ENCODE peak calls at places on chromosomes 1 and 21, in seven cellular contexts. C is uterus, K is heart left ventricle, V is A549, O is spleen, G is tibial nerve, E is adrenal gland. Y is an unnamed sample.
A peak's percentile ranks its signal among the peaks of the same experiment; 100 is the strongest.

GRCh38 chr1:183138301-183138700 is 47.8 kb upstream of the LAMC2 start:
- DNase-seq in C (no peak), K (no peak), V (no peak), O (no peak), G (no peak), E (no peak), Y (no peak)

GRCh38 chr1:201578008-201578888 is 39.3 kb downstream of the NAV1 start:
- DNase-seq in C (no peak), K (no peak), V (no peak), O (peak; percentile 4), G (no peak), E (no peak), Y (no peak)

GRCh38 chr1:91760487-91760886 is 125.5 kb downstream of the TGFBR3 start:
- DNase-seq in C (no peak), K (no peak), V (no peak), O (no peak), G (no peak), E (no peak), Y (no peak)

GRCh38 chr1:3313579-3313955 is 140.9 kb upstream of the ARHGEF16 start:
- DNase-seq in C (peak; percentile 89), K (peak; percentile 95), V (no peak), O (no peak), G (peak; percentile 82), E (peak; percentile 89), Y (peak; percentile 30)

GRCh38 chr1:62389531-62389930 is 47.3 kb upstream of the USP1 start:
- DNase-seq in C (no peak), K (no peak), V (no peak), O (no peak), G (no peak), E (no peak), Y (no peak)

GRCh38 chr21:18002393-18002792 is 183.2 kb upstream of the C21orf91 start:
- DNase-seq in C (no peak), K (no peak), V (no peak), O (no peak), G (no peak), E (no peak), Y (no peak)

GRCh38 chr1:96364576-96364975 is 357.0 kb upstream of the PTBP2 start:
- DNase-seq in C (no peak), K (no peak), V (no peak), O (no peak), G (no peak), E (no peak), Y (no peak)

GRCh38 chr1:230861489-230861888 is 6.8 kb downstream of the C1orf198 start:
- DNase-seq in C (no peak), K (no peak), V (no peak), O (peak; percentile 14), G (no peak), E (no peak), Y (no peak)

GRCh38 chr21:41973861-41974751 is 20.3 kb upstream of the C2CD2 start:
- DNase-seq in C (no peak), K (peak; percentile 70), V (peak; percentile 23), O (no peak), G (no peak), E (peak; percentile 72), Y (no peak)

GRCh38 chr1:109906160-109906838 is 4.3 kb upstream of the CSF1 start:
- DNase-seq in C (no peak), K (no peak), V (no peak), O (no peak), G (no peak), E (no peak), Y (peak; percentile 78)

DNA sequence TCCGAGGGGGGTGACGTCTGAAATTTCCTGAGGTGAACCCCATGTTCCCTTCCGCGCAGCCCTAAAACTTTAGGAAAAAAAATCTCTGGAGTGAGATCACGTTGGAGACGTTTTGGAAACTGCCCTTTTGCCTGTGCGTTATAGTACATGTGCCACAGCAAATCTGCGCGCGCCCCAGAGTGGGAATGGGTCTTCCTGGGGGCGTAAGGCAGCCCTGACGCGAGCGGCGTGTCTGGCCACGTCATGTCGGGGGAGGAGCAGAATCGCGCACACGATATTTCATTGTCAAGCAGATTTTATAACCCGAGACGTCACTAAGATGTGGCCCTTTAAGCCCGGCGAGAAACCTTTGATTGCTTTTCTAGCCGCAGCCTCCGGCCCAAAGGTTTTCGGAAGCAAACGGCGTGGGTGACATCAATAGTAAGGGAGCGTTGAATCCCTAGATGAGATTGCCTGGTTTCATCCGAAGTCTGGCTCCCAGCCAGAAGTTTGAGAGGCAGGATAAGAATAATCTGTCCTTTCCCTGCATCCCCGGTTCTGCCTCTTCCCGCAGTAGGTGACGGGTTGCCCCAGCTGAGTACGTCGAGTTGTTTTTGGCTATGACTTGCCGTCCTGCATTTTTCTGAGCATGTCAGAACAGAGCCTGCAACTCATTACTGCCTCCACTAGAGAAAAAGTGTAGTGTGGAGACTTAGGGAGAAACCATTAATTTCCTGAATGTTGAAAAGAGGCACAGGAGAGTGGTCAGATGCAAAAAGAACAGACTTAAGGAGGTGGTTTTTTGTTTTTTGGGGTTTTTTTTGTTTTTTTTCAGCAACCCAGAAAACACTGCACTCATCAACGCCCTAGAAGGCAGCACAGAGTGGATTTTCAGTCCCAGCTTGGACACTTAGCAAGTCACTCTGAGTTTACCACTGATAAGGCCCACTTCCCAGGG is 800 bp upstream of the PMVK start:
- DNase-seq in C (peak; percentile 89), K (peak; percentile 94), V (peak; percentile 96), O (peak; percentile 96), G (peak; percentile 83), E (peak; percentile 96), Y (peak; percentile 93)
- TF ChIP-seq CTCF in C (peak; percentile 30), K (no peak), V (no peak), O (peak; percentile 18), G (no peak), E (no peak), Y (peak; percentile 45)

GRCh38 chr1:2194319-2194897 is at the start of gene FAAP20:
- DNase-seq in C (no peak), K (peak; percentile 82), V (peak; percentile 57), O (no peak), G (no peak), E (no peak), Y (peak; percentile 67)
- TF ChIP-seq POLR2A in C (no peak), K (peak; percentile 11), V (peak; percentile 40), O (no peak), G (peak; percentile 52), E (no peak), Y (no peak)

GRCh38 chr1:67791261-67791660 is 42.0 kb downstream of the GNG12 start:
- DNase-seq in C (no peak), K (no peak), V (no peak), O (no peak), G (no peak), E (no peak), Y (no peak)
- H3K27ac ChIP-seq in C (peak overlapping the region; percentile 50), K (no peak overlapping the region), V (peak overlapping the region; percentile 89), O (peak overlapping the region; percentile 23), G (peak overlapping the region; percentile 88), E (no peak overlapping the region), Y (no peak overlapping the region)

GRCh38 chr1:209875510-209875909 is 47.7 kb downstream of the UTP25 start:
- DNase-seq in C (no peak), K (no peak), V (peak; percentile 52), O (no peak), G (no peak), E (peak; percentile 69), Y (no peak)
- TF ChIP-seq CTCF in C (no peak), K (no peak), V (peak; percentile 44), O (no peak), G (no peak), E (peak; percentile 43), Y (no peak)

DNA sequence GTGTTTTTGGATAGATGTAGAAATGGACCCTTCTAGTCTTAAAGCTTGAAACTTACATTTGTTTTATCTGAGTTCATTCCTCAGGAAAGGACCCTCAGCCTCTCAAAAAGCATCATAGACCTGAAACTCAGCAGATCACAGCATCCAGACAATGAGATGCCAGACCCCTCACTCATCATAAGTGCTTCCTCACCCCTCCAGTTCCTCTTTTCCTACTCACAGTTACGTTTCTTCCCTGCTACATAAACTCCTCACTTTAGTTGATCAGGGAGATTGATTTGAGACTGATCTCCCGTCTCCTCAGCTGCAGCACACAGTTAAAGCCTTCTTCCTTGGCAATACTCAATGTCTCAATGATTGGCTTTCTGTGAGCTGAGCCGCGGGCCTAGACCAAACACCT is 282.0 kb downstream of the FAM72C start:
- DNase-seq in C (no peak), K (no peak), V (no peak), O (no peak), G (no peak), E (no peak), Y (no peak)
- TF ChIP-seq POLR2A in C (no peak), K (no peak), V (no peak), O (no peak), G (no peak), E (no peak), Y (no peak)

GRCh38 chr1:78520216-78520615 is 29.4 kb downstream of the PTGFR start:
- DNase-seq in C (no peak), K (no peak), V (no peak), O (no peak), G (no peak), E (no peak), Y (no peak)
- H3K27ac ChIP-seq in C (no peak overlapping the region), K (no peak overlapping the region), V (no peak overlapping the region), O (no peak overlapping the region), G (no peak overlapping the region), E (no peak overlapping the region), Y (no peak overlapping the region)

GRCh38 chr1:154906621-154907081 is 29.9 kb downstream of the PMVK start:
- DNase-seq in C (no peak), K (no peak), V (peak; percentile 44), O (no peak), G (no peak), E (peak; percentile 57), Y (no peak)
- TF ChIP-seq CTCF in C (no peak), K (peak; percentile 41), V (peak; percentile 37), O (no peak), G (peak; percentile 28), E (peak; percentile 55), Y (peak; percentile 84)

Y was measured in Peyer's patch.